ENCODE peak calls at places on chromosome 12, in nine cellular contexts. One of them, this sample, is unnamed.

GRCh38 chr12:92796650-92797049 is 93.9 kb downstream of the PLEKHG7 start:
- DNase-seq in GM20000: no peak
- DNase-seq in IMR-90: peak
- DNase-seq in amygdala: no peak
- DNase-seq in NCI-H1092: no peak
- DNase-seq in COR-L47: no peak
- DNase-seq in fibroblast of lung: peak
- DNase-seq in MG63: no peak
- DNase-seq in central memory CD4-positive, alpha-beta T cell: no peak
- DNase-seq in this sample: no peak

GRCh38 chr12:129901256-129901655 is 2.6 kb downstream of the TMEM132D start:
- DNase-seq in GM20000: no peak
- DNase-seq in IMR-90: no peak
- DNase-seq in amygdala: no peak
- DNase-seq in NCI-H1092: no peak
- DNase-seq in COR-L47: no peak
- DNase-seq in fibroblast of lung: peak
- DNase-seq in MG63: no peak
- DNase-seq in central memory CD4-positive, alpha-beta T cell: no peak
- DNase-seq in this sample: peak

GRCh38 chr12:102702447-102703114 is 214.5 kb downstream of the PAH start:
- DNase-seq in GM20000: peak
- DNase-seq in IMR-90: peak
- DNase-seq in amygdala: no peak
- DNase-seq in NCI-H1092: no peak
- DNase-seq in COR-L47: peak
- DNase-seq in fibroblast of lung: peak
- DNase-seq in MG63: peak
- DNase-seq in central memory CD4-positive, alpha-beta T cell: no peak
- DNase-seq in this sample: peak

GRCh38 chr12:55651314-55651703 is 14.6 kb downstream of the OR10P1 start:
- DNase-seq in GM20000: no peak
- DNase-seq in IMR-90: no peak
- DNase-seq in amygdala: no peak
- DNase-seq in NCI-H1092: no peak
- DNase-seq in COR-L47: no peak
- DNase-seq in fibroblast of lung: no peak
- DNase-seq in MG63: no peak
- DNase-seq in central memory CD4-positive, alpha-beta T cell: no peak
- DNase-seq in this sample: no peak

GRCh38 chr12:120849765-120850164 is 54.4 kb downstream of the SPPL3 start:
- DNase-seq in GM20000: no peak
- DNase-seq in IMR-90: peak
- DNase-seq in amygdala: no peak
- DNase-seq in NCI-H1092: no peak
- DNase-seq in COR-L47: no peak
- DNase-seq in fibroblast of lung: peak
- DNase-seq in MG63: peak
- DNase-seq in central memory CD4-positive, alpha-beta T cell: no peak
- DNase-seq in this sample: no peak

GRCh38 chr12:122726056-122726558 is 4.5 kb downstream of the HCAR1 start:
- DNase-seq in GM20000: no peak
- DNase-seq in IMR-90: no peak
- DNase-seq in amygdala: no peak
- DNase-seq in NCI-H1092: no peak
- DNase-seq in COR-L47: no peak
- DNase-seq in fibroblast of lung: peak
- DNase-seq in MG63: no peak
- DNase-seq in central memory CD4-positive, alpha-beta T cell: no peak
- DNase-seq in this sample: no peak

GRCh38 chr12:26135571-26135970 is 10.7 kb upstream of the BHLHE41 start:
- DNase-seq in GM20000: no peak
- DNase-seq in IMR-90: no peak
- DNase-seq in amygdala: no peak
- DNase-seq in NCI-H1092: no peak
- DNase-seq in COR-L47: no peak
- DNase-seq in fibroblast of lung: peak
- DNase-seq in MG63: no peak
- DNase-seq in central memory CD4-positive, alpha-beta T cell: no peak
- DNase-seq in this sample: no peak

GRCh38 chr12:14258468-14258947 is 107.0 kb upstream of the ATF7IP start:
- DNase-seq in GM20000: no peak
- DNase-seq in IMR-90: peak
- DNase-seq in amygdala: no peak
- DNase-seq in NCI-H1092: no peak
- DNase-seq in COR-L47: no peak
- DNase-seq in fibroblast of lung: no peak
- DNase-seq in MG63: no peak
- DNase-seq in central memory CD4-positive, alpha-beta T cell: no peak
- DNase-seq in this sample: no peak

GRCh38 chr12:26612203-26612602 is 220.8 kb downstream of the ITPR2 start:
- DNase-seq in GM20000: no peak
- DNase-seq in IMR-90: no peak
- DNase-seq in amygdala: no peak
- DNase-seq in NCI-H1092: no peak
- DNase-seq in COR-L47: no peak
- DNase-seq in fibroblast of lung: no peak
- DNase-seq in MG63: no peak
- DNase-seq in central memory CD4-positive, alpha-beta T cell: no peak
- DNase-seq in this sample: no peak

GRCh38 chr12:42981379-42981778 is 391.8 kb upstream of the PRICKLE1 start:
- DNase-seq in GM20000: no peak
- DNase-seq in IMR-90: peak
- DNase-seq in amygdala: no peak
- DNase-seq in NCI-H1092: no peak
- DNase-seq in COR-L47: no peak
- DNase-seq in fibroblast of lung: peak
- DNase-seq in MG63: peak
- DNase-seq in central memory CD4-positive, alpha-beta T cell: no peak
- DNase-seq in this sample: no peak

GRCh38 chr12:70332236-70332635 is 33.9 kb upstream of the KCNMB4 start:
- DNase-seq in GM20000: no peak
- DNase-seq in IMR-90: no peak
- DNase-seq in amygdala: no peak
- DNase-seq in NCI-H1092: no peak
- DNase-seq in COR-L47: no peak
- DNase-seq in fibroblast of lung: no peak
- DNase-seq in MG63: no peak
- DNase-seq in central memory CD4-positive, alpha-beta T cell: no peak
- DNase-seq in this sample: no peak